ENCODE peak calls at places on chromosome 21, in four cellular contexts. Z is K562, G is H1, W is HepG2. A is an unnamed sample.

GRCh38 chr21:42405064-42406059 is 1.7 kb downstream of the UBASH3A start:
- DNase-seq in Z (no peak), W (no peak), G (no peak), A (no peak)

GRCh38 chr21:36535618-36536241 is 55.8 kb upstream of the CLDN14 start:
- DNase-seq in G (no peak), Z (no peak), W (no peak), A (no peak)

GRCh38 chr21:8994640-8995511 is 1526.5 kb upstream of the TPTE start:
- DNase-seq in W (peak), Z (peak), G (no peak), A (no peak)

GRCh38 chr21:46285206-46285661 is at the start of gene MCM3AP:
- DNase-seq in G (no peak), Z (no peak), W (no peak), A (no peak)

GRCh38 chr21:41562101-41563000 is 54.4 kb upstream of the TMPRSS2 start:
- DNase-seq in W (no peak), Z (no peak), G (no peak), A (no peak)

GRCh38 chr21:39175154-39175553 is 8.1 kb downstream of the PSMG1 start:
- DNase-seq in G (no peak), Z (no peak), W (no peak), A (no peak)

GRCh38 chr21:42239556-42239955 is 20.6 kb downstream of the ABCG1 start:
- DNase-seq in W (no peak), G (no peak), Z (no peak), A (no peak)

GRCh38 chr21:43207868-43208267 is 39.1 kb downstream of the CRYAA start:
- DNase-seq in Z (no peak), W (no peak), G (no peak), A (no peak)

GRCh38 chr21:25689226-25689625 is 45.5 kb downstream of the ATP5PF start:
- DNase-seq in G (no peak), Z (no peak), W (no peak), A (no peak)

GRCh38 chr21:31253684-31254083 is 90.4 kb downstream of the TIAM1 start:
- DNase-seq in W (no peak), Z (no peak), G (no peak), A (no peak)

GRCh38 chr21:36630485-36631206 is 68.3 kb upstream of the SIM2 start:
- DNase-seq in W (peak), Z (peak), G (peak), A (peak)

GRCh38 chr21:42833439-42833815 is 45.9 kb downstream of the WDR4 start:
- DNase-seq in Z (peak), G (peak), W (peak), A (peak)

GRCh38 chr21:46151261-46151988 is 4.0 kb downstream of the FTCD start:
- DNase-seq in Z (no peak), G (no peak), W (no peak), A (no peak)

GRCh38 chr21:15826147-15826780 is 96.5 kb downstream of the USP25 start:
- DNase-seq in Z (peak), G (no peak), W (peak), A (peak)

GRCh38 chr21:16418663-16419062 is 688.9 kb downstream of the USP25 start:
- DNase-seq in Z (no peak), W (no peak), G (no peak), A (no peak)

GRCh38 chr21:43304206-43304605 is 122.7 kb downstream of the SIK1 start:
- DNase-seq in W (no peak), G (no peak), Z (no peak), A (no peak)

GRCh38 chr21:16837319-16837718 is 675.5 kb upstream of the CXADR start:
- DNase-seq in W (no peak), G (no peak), Z (no peak), A (no peak)

GRCh38 chr21:42299324-42300044 is 15.7 kb downstream of the TFF3 start:
- DNase-seq in G (no peak), W (no peak), Z (no peak), A (no peak)

GRCh38 chr21:43034826-43035225 is 40.8 kb downstream of the CBS start:
- DNase-seq in Z (no peak), W (no peak), G (no peak), A (no peak)

GRCh38 chr21:42010507-42011493 is 640 bp upstream of the ZBTB21 start:
- DNase-seq in Z (peak), G (no peak), W (peak), A (no peak)

GRCh38 chr21:41907496-41908258 is 28.5 kb upstream of the PRDM15 start:
- DNase-seq in G (no peak), Z (no peak), W (no peak), A (no peak)

GRCh38 chr21:17802568-17802967 is 16.6 kb downstream of the C21orf91 start:
- DNase-seq in W (no peak), Z (no peak), G (no peak), A (no peak)

GRCh38 chr21:42865361-42866160 is 13.8 kb downstream of the WDR4 start:
- DNase-seq in G (no peak), W (no peak), Z (no peak), A (no peak)

GRCh38 chr21:42245348-42246185 is 26.6 kb downstream of the ABCG1 start:
- DNase-seq in Z (no peak), G (no peak), W (no peak), A (no peak)

GRCh38 chr21:40254540-40255455 is 387.6 kb downstream of the PCP4 start:
- DNase-seq in W (no peak), Z (no peak), G (no peak), A (no peak)

GRCh38 chr21:28253378-28253777 is 739.3 kb downstream of the LTN1 start:
- DNase-seq in G (no peak), W (no peak), Z (no peak), A (no peak)

GRCh38 chr21:46357684-46358425 is 33.9 kb downstream of the PCNT start:
- DNase-seq in G (no peak), Z (no peak), W (no peak), A (no peak)

GRCh38 chr21:33943293-33943692 is 27.7 kb upstream of the ATP5PO start:
- DNase-seq in G (no peak), W (no peak), Z (no peak), A (no peak)

GRCh38 chr21:26188422-26188821 is 17.9 kb upstream of the APP start:
- DNase-seq in Z (no peak), W (no peak), G (no peak), A (no peak)

GRCh38 chr21:41821756-41822431 is 55.0 kb upstream of the RIPK4 start:
- DNase-seq in Z (no peak), W (no peak), G (no peak), A (no peak)

GRCh38 chr21:22791986-22792560 is 1793.9 kb downstream of the NCAM2 start:
- DNase-seq in Z (peak), W (peak), G (no peak), A (peak)

GRCh38 chr21:16179732-16180131 is 449.9 kb downstream of the USP25 start:
- DNase-seq in G (no peak), W (no peak), Z (no peak), A (no peak)

GRCh38 chr21:25639922-25640670 is 1.0 kb downstream of the JAM2 start:
- DNase-seq in Z (no peak), W (no peak), G (peak), A (no peak)

GRCh38 chr21:39120876-39121599 is 62.2 kb downstream of the PSMG1 start:
- DNase-seq in Z (no peak), W (no peak), G (peak), A (no peak)

GRCh38 chr21:41133896-41134522 is 34.0 kb upstream of the BACE2 start:
- DNase-seq in Z (peak), G (no peak), W (peak), A (peak)

GRCh38 chr21:41283211-41283818 is 33.3 kb upstream of the FAM3B start:
- DNase-seq in G (no peak), W (peak), Z (peak), A (peak)

GRCh38 chr21:33844104-33844889 is 71.3 kb downstream of the ATP5PO start:
- DNase-seq in W (peak), Z (no peak), G (no peak), A (no peak)

GRCh38 chr21:19508844-19509243 is 1105.3 kb upstream of the TMPRSS15 start:
- DNase-seq in Z (no peak), W (no peak), G (no peak), A (no peak)

GRCh38 chr21:19510653-19511052 is 1107.1 kb upstream of the TMPRSS15 start:
- DNase-seq in W (no peak), Z (no peak), G (no peak), A (no peak)

GRCh38 chr21:19508442-19508841 is 1104.9 kb upstream of the TMPRSS15 start:
- DNase-seq in G (no peak), Z (no peak), W (no peak), A (no peak)

GRCh38 chr21:19510057-19510456 is 1106.5 kb upstream of the TMPRSS15 start:
- DNase-seq in W (no peak), Z (no peak), G (no peak), A (no peak)

DNA sequence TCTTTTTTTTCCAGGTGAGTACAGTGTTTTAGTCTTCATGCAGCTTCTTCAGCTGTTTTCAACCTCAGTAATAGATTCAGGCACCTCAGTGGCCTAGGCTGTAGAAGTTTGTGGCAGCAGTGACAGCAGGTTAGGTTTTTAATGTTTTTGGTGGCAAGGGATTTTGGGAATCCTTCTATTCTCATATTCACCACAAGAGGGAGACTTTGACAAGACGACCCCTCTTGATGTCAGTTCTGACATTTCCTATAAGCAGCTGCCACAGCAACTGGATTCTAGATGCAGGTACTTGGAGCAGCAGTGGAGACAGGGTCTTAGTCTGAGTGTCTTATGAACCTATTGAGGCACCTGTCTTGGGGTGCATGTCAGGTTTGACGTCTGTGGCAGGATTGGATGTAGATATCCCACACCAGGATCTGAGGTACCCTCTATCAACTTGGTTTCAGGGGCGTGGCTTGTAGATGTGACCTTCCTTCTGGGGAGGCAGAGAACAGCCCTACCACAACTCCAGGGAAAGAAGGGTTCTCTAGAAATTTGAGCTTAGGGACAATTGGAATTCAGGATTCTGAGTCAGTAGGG is 1104.2 kb upstream of the TMPRSS15 start:
- DNase-seq in W (no peak), G (no peak), Z (peak), A (peak)
- TF ChIP-seq RNF2 in W (no peak), G (no peak), Z (no peak), A (no peak)

DNA sequence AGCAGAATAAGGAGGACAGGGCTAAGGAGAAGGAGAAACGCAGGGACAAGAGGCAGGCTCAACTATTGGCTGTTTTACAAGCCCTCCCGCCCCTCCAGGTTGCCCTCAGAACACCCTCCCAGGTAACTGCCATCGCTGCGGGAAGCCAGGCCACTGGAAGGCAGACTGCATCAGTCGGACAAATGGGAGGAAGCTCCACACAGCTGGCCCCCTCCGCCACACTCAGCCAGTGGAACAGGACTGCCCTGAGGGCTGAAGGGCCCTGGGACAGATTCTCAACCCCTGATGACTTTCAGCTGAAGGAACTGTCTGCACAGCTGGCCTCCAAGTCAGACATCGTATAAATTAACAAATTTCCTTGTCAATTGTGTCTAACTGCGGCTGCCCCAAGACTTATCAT is 21.8 kb downstream of the LRRC3 start:
- DNase-seq in G (no peak), Z (no peak), W (no peak), A (no peak)
- TF ChIP-seq JUN in G (no peak), Z (no peak), W (no peak), A (no peak)

GRCh38 chr21:35145626-35146236 is 96.6 kb upstream of the RUNX1 start:
- DNase-seq in G (no peak), W (no peak), Z (no peak), A (no peak)

GRCh38 chr21:35153671-35154070 is 104.6 kb upstream of the RUNX1 start:
- DNase-seq in G (no peak), Z (no peak), W (no peak), A (no peak)

GRCh38 chr21:35147439-35147838 is 98.3 kb upstream of the RUNX1 start:
- DNase-seq in Z (no peak), G (no peak), W (no peak), A (no peak)

GRCh38 chr21:35150562-35151226 is 101.6 kb upstream of the RUNX1 start:
- DNase-seq in Z (no peak), W (no peak), G (no peak), A (no peak)

DNA sequence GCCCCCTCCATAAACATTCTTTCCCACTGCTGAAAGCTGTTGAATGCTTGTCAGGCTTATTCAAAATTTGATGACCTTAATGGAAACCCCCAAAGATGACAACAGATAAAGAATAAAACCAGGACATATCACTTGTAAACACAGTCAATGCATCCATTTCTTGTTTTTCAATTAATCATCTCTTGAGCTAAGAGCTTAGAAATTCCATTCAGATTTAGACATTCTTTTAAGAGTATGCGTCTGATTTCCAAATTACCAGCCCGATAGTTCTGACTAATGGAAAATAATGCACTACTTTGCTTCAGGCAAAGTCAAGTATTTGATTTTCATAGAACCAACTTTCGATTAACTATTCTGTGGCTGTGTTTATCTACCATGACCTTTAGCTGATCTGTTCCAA is 100.6 kb upstream of the RUNX1 start:
- DNase-seq in W (no peak), G (no peak), Z (no peak), A (no peak)
- TF ChIP-seq RNF2 in W (no peak), G (no peak), Z (no peak), A (no peak)

GRCh38 chr21:32256873-32257620 is 21.8 kb downstream of the MIS18A start:
- DNase-seq in W (no peak), Z (no peak), G (no peak), A (peak)
- TF ChIP-seq JUN in W (no peak), Z (no peak), G (no peak), A (no peak)

GRCh38 chr21:14533555-14534400 is 12.3 kb downstream of the SAMSN1 start:
- DNase-seq in G (no peak), W (no peak), Z (peak), A (peak)
- TF ChIP-seq RNF2 in G (no peak), W (no peak), Z (no peak), A (no peak)

DNA sequence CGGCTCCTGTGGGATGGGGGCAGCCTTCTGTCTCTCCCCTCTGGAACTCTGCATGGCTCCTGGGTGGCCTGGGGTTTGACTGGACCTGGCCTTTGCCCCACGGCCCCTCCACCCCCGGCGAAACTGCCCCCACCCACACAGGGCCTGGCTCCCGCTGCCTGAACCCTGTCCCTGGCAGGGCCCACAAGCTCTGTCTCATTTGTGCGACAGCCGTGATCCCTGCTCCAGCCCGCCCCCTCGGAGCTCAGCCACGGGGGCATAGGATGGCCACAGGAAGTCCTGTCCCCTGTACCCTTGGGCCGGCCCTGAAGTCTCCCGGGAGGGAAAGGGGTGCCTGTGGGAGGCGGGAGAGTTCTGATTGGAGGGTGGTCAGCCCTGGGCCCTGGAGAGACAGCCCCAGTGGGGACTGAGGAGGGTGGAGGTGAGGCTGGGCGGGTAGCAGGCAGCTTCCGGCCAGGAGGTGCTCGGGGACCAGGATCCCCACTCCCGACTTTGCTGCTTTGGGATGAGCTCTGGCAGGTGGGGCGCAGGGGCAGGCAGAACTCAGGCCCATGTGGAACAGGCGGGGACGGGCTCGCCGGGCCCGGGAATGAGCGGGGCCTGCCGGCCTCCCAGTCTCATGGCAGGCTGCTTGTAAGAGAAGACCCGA is 45.1 kb downstream of the SLX9 start:
- DNase-seq in W (peak), G (no peak), Z (no peak), A (no peak)
- TF ChIP-seq JUN in W (peak), G (no peak), Z (no peak), A (no peak)

GRCh38 chr21:44632067-44632466 is 5.1 kb upstream of the KRTAP10-10 start:
- DNase-seq in W (no peak), Z (no peak), G (no peak), A (no peak)

GRCh38 chr21:44640761-44641160 is 3.6 kb downstream of the KRTAP10-10 start:
- DNase-seq in G (no peak), Z (no peak), W (no peak), A (no peak)

GRCh38 chr21:44636209-44637017 is 743 bp upstream of the KRTAP10-10 start:
- DNase-seq in G (no peak), Z (no peak), W (no peak), A (no peak)

GRCh38 chr21:44639331-44639655 is 2.1 kb downstream of the KRTAP10-10 start:
- DNase-seq in Z (no peak), W (no peak), G (no peak), A (no peak)

DNA sequence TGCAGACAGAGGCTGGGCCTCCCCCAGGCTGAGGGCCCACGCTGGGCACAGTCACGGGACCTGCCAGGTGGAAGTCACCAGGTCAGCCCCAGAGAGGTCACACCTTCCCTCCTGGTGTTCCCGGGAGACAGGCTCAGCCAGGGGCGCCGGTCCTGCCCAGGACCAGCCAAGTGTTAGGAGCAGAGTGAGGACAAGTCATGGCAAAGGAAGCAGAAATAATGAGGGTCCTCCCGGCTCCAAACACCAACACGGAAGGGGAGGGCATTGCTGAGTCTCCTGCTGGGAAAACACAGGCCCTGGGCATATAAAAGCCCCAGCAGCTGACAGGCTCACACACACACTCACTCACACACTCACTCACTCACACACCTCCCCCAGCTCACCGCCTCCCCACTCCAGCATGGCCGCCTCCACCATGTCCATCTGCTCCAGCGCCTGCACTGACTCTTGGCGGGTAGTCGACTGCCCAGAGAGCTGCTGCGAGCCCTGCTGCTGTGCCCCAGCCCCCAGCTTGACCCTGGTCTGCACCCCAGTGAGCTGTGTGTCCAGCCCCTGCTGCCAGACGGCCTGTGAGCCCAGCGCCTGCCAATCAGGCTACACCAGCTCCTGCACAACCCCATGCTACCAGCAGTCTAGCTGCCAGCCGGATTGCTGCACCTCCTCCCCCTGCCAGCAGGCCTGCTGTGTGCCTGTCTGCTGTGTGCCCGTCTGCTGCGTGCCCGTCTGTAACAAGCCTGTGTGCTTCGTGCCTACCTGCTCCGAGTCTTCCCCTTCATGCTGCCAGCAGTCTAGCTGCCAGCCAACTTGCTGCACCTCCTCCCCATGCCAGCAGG is at the start of gene KRTAP10-10:
- DNase-seq in Z (no peak), W (no peak), G (no peak), A (no peak)
- TF ChIP-seq RNF2 in Z (no peak), W (no peak), G (no peak), A (no peak)